ENCODE peak calls at places on chromosomes 4 and X, in six cellular contexts. I, C, E, S, T and N are unnamed samples.
A peak's percentile ranks its signal among the peaks of the same experiment; 100 is the strongest.

GRCh38 chr4:22875592-22876257 is 183.0 kb downstream of the GBA3 start:
- DNase-seq in I (no peak), E (no peak), T (peak; percentile 58), S (no peak), C (no peak), N (no peak)

GRCh38 chrX:11010476-11010875 is 100.7 kb upstream of the HCCS start:
- DNase-seq in I (no peak), S (no peak), C (peak; percentile 13), T (no peak), E (no peak), N (no peak)

GRCh38 chrX:29297171-29297800 is 710.0 kb downstream of the IL1RAPL1 start:
- DNase-seq in S (no peak), E (no peak), C (peak; percentile 43), T (no peak), I (no peak), N (no peak)

GRCh38 chr4:48660347-48660746 is 119.7 kb downstream of the FRYL start:
- DNase-seq in T (no peak), S (no peak), I (no peak), C (no peak), E (no peak), N (no peak)

GRCh38 chrX:94288325-94288724 is 614.3 kb downstream of the FAM133A start:
- DNase-seq in S (no peak), C (no peak), T (peak; percentile 7), I (no peak), E (no peak), N (no peak)

GRCh38 chr4:139892973-139893736 is 227.5 kb downstream of the MGST2 start:
- DNase-seq in S (no peak), T (no peak), C (no peak), E (no peak), I (no peak), N (no peak)

GRCh38 chr4:3208826-3209225 is 40.1 kb upstream of the MSANTD1 start:
- DNase-seq in E (no peak), I (no peak), S (no peak), T (no peak), C (no peak), N (no peak)

GRCh38 chrX:48493890-48494364 is 14.9 kb upstream of the PORCN start:
- DNase-seq in T (peak; percentile 41), C (peak; percentile 38), S (no peak), E (no peak), I (no peak), N (no peak)

GRCh38 chr4:146095091-146095690 is 80.3 kb upstream of the LSM6 start:
- DNase-seq in E (no peak), I (peak; percentile 78), S (peak; percentile 36), C (peak; percentile 65), T (peak; percentile 35), N (no peak)

GRCh38 chr4:72209600-72209999 is 177.8 kb downstream of the NPFFR2 start:
- DNase-seq in S (no peak), I (no peak), C (no peak), E (no peak), T (no peak), N (no peak)

GRCh38 chr4:19164334-19164733 is 1087.4 kb upstream of the SLIT2 start:
- DNase-seq in C (no peak), E (no peak), S (no peak), T (no peak), I (no peak), N (no peak)

GRCh38 chr4:74202062-74202586 is 44.2 kb downstream of the MTHFD2L start:
- DNase-seq in C (peak; percentile 53), E (no peak), I (no peak), S (no peak), T (no peak), N (no peak)

GRCh38 chrX:125709074-125709473 is 389.4 kb downstream of the TEX13C start:
- DNase-seq in E (no peak), S (no peak), C (no peak), I (no peak), T (no peak), N (no peak)

GRCh38 chrX:125711103-125711502 is 391.4 kb downstream of the TEX13C start:
- DNase-seq in S (no peak), T (no peak), E (no peak), I (no peak), C (no peak), N (no peak)

GRCh38 chrX:125709532-125709931 is 389.9 kb downstream of the TEX13C start:
- DNase-seq in C (no peak), I (no peak), E (no peak), T (no peak), S (no peak), N (no peak)

GRCh38 chrX:125713633-125714032 is 394.0 kb downstream of the TEX13C start:
- DNase-seq in E (no peak), T (no peak), S (no peak), I (no peak), C (no peak), N (no peak)

GRCh38 chrX:125710403-125711062 is 390.9 kb downstream of the TEX13C start:
- DNase-seq in T (no peak), C (no peak), E (no peak), I (no peak), S (no peak), N (no peak)
- H3K9me3 ChIP-seq in T (no peaks in the 10 kb centered on the region), C (no peaks in the 10 kb centered on the region), E (no peaks in the 10 kb centered on the region), I (no peaks in the 10 kb centered on the region), S (no peaks in the 10 kb centered on the region), N (no peaks in the 10 kb centered on the region)

DNA sequence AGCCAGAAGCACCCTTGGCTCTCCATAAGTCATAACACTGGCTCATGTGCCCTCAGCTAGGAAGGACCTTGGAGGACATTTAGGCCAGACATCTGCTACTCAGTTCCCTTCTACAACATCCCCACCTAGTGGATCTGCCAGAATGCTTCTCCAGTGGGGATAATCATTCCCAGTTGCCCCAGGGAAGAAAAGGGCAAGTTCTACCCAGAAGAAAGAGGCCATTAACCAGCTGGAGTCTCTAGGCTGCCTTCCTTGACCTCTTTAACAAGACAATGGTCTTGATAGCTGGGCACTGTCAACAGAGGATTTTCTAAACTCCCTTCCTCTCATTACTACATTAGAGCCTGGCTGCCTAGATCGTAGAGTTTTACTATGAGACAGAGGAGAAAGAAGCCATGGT is 42.0 kb downstream of the LGI2 start:
- DNase-seq in E (no peak), S (no peak), C (peak; percentile 51), T (peak; percentile 48), I (no peak), N (no peak)
- TF ChIP-seq CTCF in E (peak; percentile 34), S (no peak), C (peak; percentile 64), T (peak; percentile 64), I (no peak), N (peak; percentile 59)

DNA sequence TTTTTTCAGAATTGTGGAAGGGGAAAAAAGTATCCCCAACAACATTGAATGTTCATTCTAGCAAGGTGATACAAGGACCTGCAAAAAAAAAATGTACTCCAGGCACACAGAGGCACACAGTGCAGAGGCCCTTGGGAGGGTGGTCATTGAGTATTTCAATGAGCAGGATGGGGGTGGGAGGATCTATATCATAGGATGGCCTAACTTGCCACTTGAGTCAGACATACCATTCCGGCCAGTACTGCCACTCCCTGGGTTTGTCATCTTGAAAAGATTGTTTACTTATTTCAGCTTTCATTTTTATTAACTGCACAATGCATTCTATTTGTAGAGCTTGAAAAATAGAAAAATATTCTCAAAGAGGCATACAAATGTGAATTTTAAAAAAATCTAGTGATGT is 18.7 kb downstream of the ZNF595 start:
- DNase-seq in C (no peak), E (no peak), S (no peak), I (no peak), T (no peak), N (no peak)
- H3K9me3 ChIP-seq in C (peaks cover 42% of the 10 kb centered on the region), E (peaks cover 85% of the 10 kb centered on the region), S (no peaks in the 10 kb centered on the region), I (peaks cover 84% of the 10 kb centered on the region), T (no peaks in the 10 kb centered on the region), N (peaks cover 84% of the 10 kb centered on the region)

GRCh38 chr4:41359069-41359769 is 102.5 kb downstream of the UCHL1 start:
- DNase-seq in T (no peak), E (no peak), C (no peak), S (no peak), I (no peak), N (no peak)
- TF ChIP-seq CTCF in T (no peak), E (no peak), C (no peak), S (no peak), I (no peak), N (peak; percentile 15)

DNA sequence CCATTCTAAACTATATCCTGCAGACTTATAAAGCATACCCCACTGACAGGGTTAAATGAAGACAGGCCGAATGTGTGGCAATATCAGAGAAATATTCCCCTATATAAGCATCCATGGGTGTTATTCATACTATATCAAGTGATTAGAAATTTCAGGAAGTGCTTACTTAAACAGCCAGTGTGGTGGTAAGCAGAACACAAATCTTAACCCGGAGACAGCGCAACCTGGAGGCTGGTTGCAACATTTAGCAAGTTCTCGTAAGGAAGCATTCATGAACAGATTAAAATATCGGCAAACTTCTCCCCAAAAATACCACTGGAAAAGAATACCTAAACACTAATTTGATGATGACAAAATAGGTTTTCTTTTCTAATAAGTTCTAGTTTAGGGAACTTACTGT is 261.2 kb downstream of the CBLL2 start:
- DNase-seq in S (no peak), E (no peak), T (no peak), I (no peak), C (no peak), N (no peak)
- H3K9me3 ChIP-seq in S (no peaks in the 10 kb centered on the region), E (no peaks in the 10 kb centered on the region), T (no peaks in the 10 kb centered on the region), I (no peaks in the 10 kb centered on the region), C (no peaks in the 10 kb centered on the region), N (no peaks in the 10 kb centered on the region)

GRCh38 chrX:151505796-151506195 is 57.7 kb upstream of the PASD1 start:
- DNase-seq in C (no peak), I (peak; percentile 9), E (no peak), S (no peak), T (no peak), N (no peak)
- TF ChIP-seq CTCF in C (peak; percentile 29), I (no peak), E (peak; percentile 26), S (no peak), T (peak; percentile 28), N (peak; percentile 51)

GRCh38 chrX:64184396-64184795 is 21.1 kb downstream of the AMER1 start:
- DNase-seq in S (no peak), E (no peak), I (no peak), T (no peak), C (no peak), N (no peak)
- H3K9me3 ChIP-seq in S (no peaks in the 10 kb centered on the region), E (no peaks in the 10 kb centered on the region), I (no peaks in the 10 kb centered on the region), T (no peaks in the 10 kb centered on the region), C (no peaks in the 10 kb centered on the region), N (no peaks in the 10 kb centered on the region)

DNA sequence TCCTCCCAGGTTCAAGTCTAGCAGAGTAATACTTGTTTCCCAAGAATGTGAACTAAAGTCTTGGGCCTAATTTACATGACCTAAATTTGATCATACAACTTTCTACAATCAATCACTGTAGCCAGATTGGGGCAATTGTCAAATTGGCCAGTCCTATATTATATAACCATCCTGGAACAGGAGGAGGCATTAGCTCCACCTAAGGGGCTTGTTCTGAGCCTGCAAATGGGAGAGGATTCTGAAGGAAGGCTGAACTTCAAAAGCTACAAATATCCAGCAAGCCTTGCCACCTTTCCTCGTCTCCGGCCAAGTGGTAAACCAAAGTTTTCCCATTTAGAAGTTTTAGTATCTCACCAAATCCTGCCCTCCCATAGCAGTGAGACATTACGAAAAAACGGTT is 1289.6 kb upstream of the TENM3 start:
- DNase-seq in T (no peak), S (no peak), C (peak; percentile 4), I (no peak), E (no peak), N (no peak)
- TF ChIP-seq CTCF in T (peak; percentile 16), S (no peak), C (peak; percentile 16), I (no peak), E (no peak), N (no peak)